ENCODE peak calls at places on chromosomes 4 and X, in four cellular contexts. B, S, N and C are unnamed samples.
A peak's percentile ranks its signal among the peaks of the same experiment; 100 is the strongest.

GRCh38 chrX:151505796-151506195 is 57.7 kb upstream of the PASD1 start:
- DNase-seq in N (no peak), S (peak; percentile 0), B (peak; percentile 24), C (no peak)

GRCh38 chrX:128691872-128692271 is 639.7 kb upstream of the ACTRT1 start:
- DNase-seq in B (no peak), S (no peak), N (no peak), C (no peak)

GRCh38 chrX:38282044-38282443 is 45.3 kb downstream of the RPGR start:
- DNase-seq in B (no peak), S (peak; percentile 8), N (no peak), C (no peak)

GRCh38 chr4:66590488-66591215 is 920.4 kb upstream of the EPHA5 start:
- DNase-seq in S (no peak), B (no peak), N (no peak), C (peak; percentile 3)

GRCh38 chrX:5431823-5432222 is 796.8 kb downstream of the NLGN4X start:
- DNase-seq in B (no peak), N (no peak), S (no peak), C (no peak)

GRCh38 chr4:1922826-1923225 is 51.6 kb downstream of the NSD2 start:
- DNase-seq in B (no peak), N (no peak), S (no peak), C (no peak)

GRCh38 chr4:111216791-111217190 is 593.9 kb upstream of the PITX2 start:
- DNase-seq in B (no peak), N (no peak), S (no peak), C (no peak)

GRCh38 chrX:136961594-136962135 is 72.1 kb downstream of the GPR101 start:
- DNase-seq in B (no peak), S (no peak), N (no peak), C (no peak)

GRCh38 chrX:115226929-115227328 is 7.0 kb downstream of the LRCH2 start:
- DNase-seq in N (no peak), B (no peak), S (peak; percentile 17), C (peak; percentile 28)

GRCh38 chr4:169012049-169012448 is 2.0 kb upstream of the CBR4 start:
- DNase-seq in B (no peak), S (no peak), N (no peak), C (no peak)

GRCh38 chr4:169015237-169015636 is 5.2 kb upstream of the CBR4 start:
- DNase-seq in B (no peak), S (no peak), N (no peak), C (no peak)

GRCh38 chr4:169013396-169013795 is 3.3 kb upstream of the CBR4 start:
- DNase-seq in S (no peak), N (no peak), B (no peak), C (no peak)

GRCh38 chr4:169017971-169018370 is 7.9 kb upstream of the CBR4 start:
- DNase-seq in N (no peak), B (no peak), S (no peak), C (no peak)

DNA sequence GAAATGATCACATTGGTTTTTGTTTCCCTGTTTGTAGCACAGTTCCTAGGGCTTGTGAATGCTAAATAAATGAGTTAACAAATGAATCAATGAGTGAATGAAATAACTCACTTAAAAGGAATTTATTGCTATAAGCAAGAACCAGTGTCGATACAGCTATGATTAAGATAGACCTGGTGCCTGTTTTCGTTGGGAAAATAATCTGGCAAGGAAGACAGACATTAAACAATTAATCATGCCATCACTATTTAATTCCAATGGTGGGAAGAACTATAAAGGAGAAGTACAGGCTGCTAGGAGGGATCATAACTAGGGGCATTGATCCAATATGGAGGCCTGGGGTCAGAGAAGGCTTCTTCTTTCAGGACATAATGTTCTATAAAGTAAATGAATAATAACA is 4.5 kb upstream of the CBR4 start:
- DNase-seq in N (no peak), B (no peak), S (no peak), C (no peak)
- TF ChIP-seq FOS in N (no peak), B (no peak), S (no peak), C (no peak)

GRCh38 chr4:114037981-114038380 is 58.5 kb upstream of the ARSJ start:
- DNase-seq in B (no peak), N (no peak), S (no peak), C (no peak)

GRCh38 chr4:114038762-114039392 is 59.4 kb upstream of the ARSJ start:
- DNase-seq in N (no peak), S (no peak), B (no peak), C (no peak)

GRCh38 chr4:114041117-114041475 is 61.6 kb upstream of the ARSJ start:
- DNase-seq in N (no peak), S (no peak), B (no peak), C (peak; percentile 57)

GRCh38 chr4:114043116-114043515 is 63.7 kb upstream of the ARSJ start:
- DNase-seq in N (no peak), B (no peak), S (peak; percentile 90), C (peak; percentile 26)

GRCh38 chr4:114040319-114041116 is 61.1 kb upstream of the ARSJ start:
- DNase-seq in B (no peak), N (peak; percentile 36), S (no peak), C (peak; percentile 26)
- TF ChIP-seq FOS in B (no peak), N (no peak), S (no peak), C (no peak)

GRCh38 chr4:101000496-101000895 is 346.8 kb downstream of the PPP3CA start:
- DNase-seq in N (no peak), S (no peak), B (no peak), C (no peak)

GRCh38 chr4:100995671-100996070 is 351.7 kb downstream of the PPP3CA start:
- DNase-seq in N (no peak), B (no peak), S (no peak), C (no peak)
- TF ChIP-seq FOS in N (no peak), B (no peak), S (no peak), C (no peak)

GRCh38 chrX:113675278-113675677 is 834.6 kb upstream of the AMOT start:
- DNase-seq in N (no peak), B (no peak), S (no peak), C (no peak)
- TF ChIP-seq FOS in N (no peak), B (no peak), S (no peak), C (no peak)

DNA sequence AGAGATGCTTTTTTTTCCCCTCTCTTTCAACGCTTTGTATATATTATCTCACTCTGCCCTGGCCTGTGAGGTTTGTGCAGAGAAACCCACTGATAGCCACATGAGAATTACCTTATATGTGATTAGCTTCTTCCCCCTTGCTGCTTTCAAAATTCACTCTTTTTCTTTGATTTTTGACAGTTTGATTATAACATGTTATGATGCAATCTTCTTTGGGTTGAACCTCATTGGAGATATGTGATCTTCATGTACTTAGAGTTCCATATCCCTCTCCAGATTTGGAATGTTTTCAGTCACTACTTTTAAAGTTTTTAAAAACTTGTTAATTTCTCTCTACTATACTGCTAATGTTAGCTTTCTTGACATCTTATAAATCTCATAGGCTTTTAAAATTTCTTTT is 479.5 kb upstream of the AGA start:
- DNase-seq in N (no peak), B (no peak), S (no peak), C (no peak)
- TF ChIP-seq FOS in N (no peak), B (no peak), S (no peak), C (no peak)

GRCh38 chrX:74015379-74016019 is 288.5 kb upstream of the ZCCHC13 start:
- DNase-seq in N (peak; percentile 37), B (peak; percentile 53), S (peak; percentile 70), C (peak; percentile 77)

GRCh38 chrX:74023203-74023602 is 280.8 kb upstream of the ZCCHC13 start:
- DNase-seq in S (no peak), B (no peak), N (no peak), C (no peak)

DNA sequence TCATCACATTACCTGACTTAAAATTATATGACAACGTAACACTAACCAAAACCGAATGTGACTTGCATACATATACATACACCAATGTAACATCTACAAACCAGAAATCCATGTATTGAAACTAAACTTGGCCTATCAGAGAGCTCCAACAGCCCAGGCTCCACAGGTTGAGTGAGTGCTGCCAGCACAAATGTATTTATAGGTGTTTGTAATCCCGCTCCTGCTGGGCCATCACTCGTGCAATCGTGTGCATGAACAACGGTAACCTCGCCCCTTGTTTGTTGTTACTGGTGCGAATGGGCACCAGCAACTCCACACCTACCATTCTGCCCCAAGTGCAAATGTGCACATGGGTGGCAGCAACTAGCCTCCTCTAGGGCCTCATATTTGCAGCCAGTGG is 285.7 kb upstream of the ZCCHC13 start:
- DNase-seq in S (no peak), N (no peak), B (no peak), C (no peak)
- TF ChIP-seq FOS in S (no peak), N (no peak), B (no peak), C (no peak)

DNA sequence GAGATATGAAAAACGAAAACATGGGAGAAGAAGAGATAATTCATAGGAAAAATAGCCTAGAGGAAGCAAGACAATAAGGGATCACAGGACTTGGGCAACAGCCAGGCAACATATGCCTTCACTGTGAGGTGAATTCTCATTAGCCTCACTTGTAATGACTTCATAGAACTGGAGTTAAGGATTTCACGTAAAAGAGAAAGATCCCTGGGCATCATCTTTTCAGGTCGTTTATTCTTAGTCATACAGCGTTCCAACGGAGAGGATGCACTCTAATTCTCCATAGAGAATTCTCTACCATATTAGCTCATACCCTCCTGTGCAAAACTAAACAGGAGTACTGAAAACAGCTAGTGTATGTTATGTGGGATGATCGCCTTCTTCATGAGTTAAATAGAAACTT is 1.4 kb downstream of the PRKG2 start:
- DNase-seq in N (no peak), S (no peak), B (no peak), C (no peak)
- TF ChIP-seq FOS in N (no peak), S (no peak), B (no peak), C (no peak)

GRCh38 chr4:678331-678734 is 4.0 kb downstream of the MYL5 start:
- DNase-seq in N (no peak), S (no peak), B (no peak), C (no peak)

GRCh38 chr4:676871-677235 is 2.5 kb downstream of the MYL5 start:
- DNase-seq in N (no peak), B (no peak), S (no peak), C (no peak)

GRCh38 chr4:678765-679481 is 4.6 kb downstream of the MYL5 start:
- DNase-seq in B (no peak), S (no peak), N (no peak), C (no peak)

GRCh38 chr4:675980-676870 is 1.9 kb downstream of the MYL5 start:
- DNase-seq in N (no peak), S (no peak), B (no peak), C (no peak)

GRCh38 chr4:677431-678293 is 3.3 kb downstream of the MYL5 start:
- DNase-seq in N (no peak), B (no peak), S (no peak), C (no peak)
- TF ChIP-seq FOS in N (no peak), B (no peak), S (no peak), C (no peak)